ENCODE peak calls at places on chromosomes 16 and 17, in seven cellular contexts. M is effector memory CD4-positive, alpha-beta T cell; Z is left ventricle myocardium inferior; J is ovary; D is caudate nucleus; Y is GM23248; W is endodermal cell. A is an unnamed sample.

GRCh38 chr17:45370949-45371413 is 54.2 kb upstream of the MAP3K14 start:
- DNase-seq in M (no peak), Z (no peak), J (peak; percentile 7), D (no peak), Y (peak; percentile 19), W (peak; percentile 66), A (no peak)

GRCh38 chr17:8391711-8392110 is 5.9 kb downstream of the RNF222 start:
- DNase-seq in M (no peak), Z (no peak), J (no peak), D (no peak), Y (peak; percentile 56), W (peak; percentile 82), A (no peak)

GRCh38 chr17:39360537-39360936 is 40.9 kb downstream of the FBXL20 start:
- DNase-seq in M (no peak), Z (no peak), J (no peak), D (peak; percentile 9), Y (no peak), W (no peak), A (no peak)

GRCh38 chr16:17211797-17212196 is 259.0 kb downstream of the XYLT1 start:
- DNase-seq in M (no peak), Z (no peak), J (no peak), D (no peak), Y (peak; percentile 17), W (peak; percentile 89), A (no peak)

GRCh38 chr17:31269178-31269577 is 27.9 kb downstream of the OMG start:
- DNase-seq in M (no peak), Z (no peak), J (no peak), D (no peak), Y (peak; percentile 46), W (no peak), A (no peak)

GRCh38 chr17:81298991-81299733 is 4.1 kb upstream of the SLC38A10 start:
- DNase-seq in M (no peak), Z (no peak), J (no peak), D (no peak), Y (no peak), W (no peak), A (no peak)

GRCh38 chr17:68777856-68778694 is 176.9 kb upstream of the FAM20A start:
- DNase-seq in M (no peak), Z (no peak), J (no peak), D (no peak), Y (no peak), W (peak; percentile 64), A (no peak)

GRCh38 chr17:78117027-78117981 is 11.3 kb downstream of the TMC6 start:
- DNase-seq in M (no peak), Z (no peak), J (no peak), D (peak; percentile 20), Y (no peak), W (peak; percentile 88), A (no peak)

GRCh38 chr17:57104461-57105175 is 19.6 kb downstream of the AKAP1 start:
- DNase-seq in M (no peak), Z (no peak), J (no peak), D (no peak), Y (peak; percentile 77), W (no peak), A (no peak)

GRCh38 chr16:2210386-2211365 is at the start of gene BRICD5:
- DNase-seq in M (no peak), Z (no peak), J (no peak), D (no peak), Y (no peak), W (peak; percentile 64), A (no peak)
- H3K27ac ChIP-seq in M (no peak within 1 kb of the TSS), Z (peak within 1 kb of the TSS; percentile 93), J (no peak within 1 kb of the TSS), D (no peak within 1 kb of the TSS), Y (no peak within 1 kb of the TSS), W (no peak within 1 kb of the TSS), A (no peak within 1 kb of the TSS)

DNA sequence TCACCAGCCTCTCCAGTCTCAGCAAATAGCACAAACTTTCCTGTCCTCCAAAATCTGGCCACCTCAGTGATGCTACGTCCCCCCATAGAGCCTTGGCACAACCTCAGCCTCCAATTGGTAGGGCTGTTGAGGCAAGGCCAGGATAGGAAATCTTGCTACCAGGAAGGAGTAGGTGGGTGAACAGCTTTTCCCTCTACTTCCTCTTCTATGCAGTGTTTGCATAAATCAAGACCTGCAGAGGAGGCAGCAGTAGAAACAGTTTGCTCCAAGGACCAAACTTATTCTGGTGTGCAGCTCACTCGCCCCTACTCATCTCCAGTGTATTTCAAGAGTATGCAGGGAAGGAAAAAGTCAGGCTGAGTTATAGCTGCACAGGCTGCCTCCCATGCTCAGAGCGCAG is 740 bp upstream of the DPEP2 start:
- DNase-seq in M (no peak), Z (no peak), J (no peak), D (no peak), Y (no peak), W (no peak), A (no peak)
- H3K27ac ChIP-seq in M (peak overlapping the region; percentile 49), Z (peak overlapping the region; percentile 75), J (no peak overlapping the region), D (peak overlapping the region; percentile 55), Y (no peak overlapping the region), W (no peak overlapping the region), A (no peak overlapping the region)

DNA sequence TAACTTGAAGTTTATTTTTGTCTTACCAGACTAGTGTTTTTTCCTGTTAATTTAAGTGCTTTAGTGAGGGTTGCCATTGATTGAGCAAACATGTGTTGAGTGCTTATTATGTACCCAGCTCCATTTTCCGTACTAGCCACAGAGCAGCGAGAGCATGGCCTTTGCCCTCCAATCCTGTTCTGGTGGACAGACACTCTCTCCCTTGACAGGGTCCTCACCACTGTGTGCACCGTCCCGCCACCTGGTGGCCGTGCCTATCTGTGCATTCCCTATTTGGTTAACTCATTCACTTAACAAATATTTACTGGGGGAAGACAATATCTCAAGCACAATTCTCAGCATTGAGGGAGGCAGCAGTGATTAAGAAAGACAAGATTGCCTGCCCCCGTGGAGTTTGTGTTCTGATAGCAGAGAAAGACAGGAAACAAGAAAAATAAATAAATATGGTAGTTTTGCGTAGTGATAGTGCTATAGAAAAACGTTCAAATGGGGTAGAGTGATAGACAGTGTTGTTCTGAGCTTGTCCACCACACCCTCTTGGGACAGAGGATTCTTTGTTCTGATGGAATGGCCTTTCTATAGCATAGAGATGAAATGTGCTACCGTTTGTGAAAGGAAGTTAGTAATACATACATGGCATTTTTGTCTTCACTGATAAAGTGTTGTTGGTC is 13.0 kb downstream of the CDH13 start:
- DNase-seq in M (peak; percentile 16), Z (peak; percentile 57), J (no peak), D (peak; percentile 4), Y (peak; percentile 63), W (peak; percentile 91), A (no peak)
- H3K27ac ChIP-seq in M (no peak overlapping the region), Z (peak overlapping the region; percentile 16), J (no peak overlapping the region), D (no peak overlapping the region), Y (no peak overlapping the region), W (no peak overlapping the region), A (peak overlapping the region; percentile 72)

DNA sequence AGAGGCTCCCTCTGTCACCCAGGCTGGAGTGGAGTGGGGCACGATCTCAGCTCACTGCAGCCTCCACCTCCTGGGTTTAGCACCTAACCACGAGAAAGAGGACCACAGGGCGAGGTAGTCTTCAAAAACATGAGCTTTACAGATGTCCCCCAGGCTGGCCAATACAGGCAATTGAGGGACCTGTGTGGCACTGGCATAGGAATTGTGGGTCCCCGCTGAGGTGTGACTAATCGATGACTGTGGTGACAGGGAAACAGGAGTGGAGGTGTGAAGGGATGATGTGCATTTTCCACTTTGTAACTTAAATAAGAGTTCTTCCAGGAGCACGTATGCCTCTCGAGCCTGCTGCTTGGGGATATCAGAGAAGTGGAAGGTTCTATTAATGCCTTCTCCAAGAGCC is 12.6 kb upstream of the ARHGAP17 start:
- DNase-seq in M (no peak), Z (no peak), J (no peak), D (no peak), Y (no peak), W (no peak), A (no peak)
- H3K27ac ChIP-seq in M (no peak overlapping the region), Z (no peak overlapping the region), J (no peak overlapping the region), D (no peak overlapping the region), Y (no peak overlapping the region), W (no peak overlapping the region), A (no peak overlapping the region)

GRCh38 chr16:692356-693108 is 2.3 kb upstream of the WDR24 start:
- DNase-seq in M (no peak), Z (no peak), J (no peak), D (no peak), Y (no peak), W (no peak), A (no peak)
- H3K27ac ChIP-seq in M (no peak overlapping the region), Z (no peak overlapping the region), J (no peak overlapping the region), D (no peak overlapping the region), Y (no peak overlapping the region), W (no peak overlapping the region), A (no peak overlapping the region)

DNA sequence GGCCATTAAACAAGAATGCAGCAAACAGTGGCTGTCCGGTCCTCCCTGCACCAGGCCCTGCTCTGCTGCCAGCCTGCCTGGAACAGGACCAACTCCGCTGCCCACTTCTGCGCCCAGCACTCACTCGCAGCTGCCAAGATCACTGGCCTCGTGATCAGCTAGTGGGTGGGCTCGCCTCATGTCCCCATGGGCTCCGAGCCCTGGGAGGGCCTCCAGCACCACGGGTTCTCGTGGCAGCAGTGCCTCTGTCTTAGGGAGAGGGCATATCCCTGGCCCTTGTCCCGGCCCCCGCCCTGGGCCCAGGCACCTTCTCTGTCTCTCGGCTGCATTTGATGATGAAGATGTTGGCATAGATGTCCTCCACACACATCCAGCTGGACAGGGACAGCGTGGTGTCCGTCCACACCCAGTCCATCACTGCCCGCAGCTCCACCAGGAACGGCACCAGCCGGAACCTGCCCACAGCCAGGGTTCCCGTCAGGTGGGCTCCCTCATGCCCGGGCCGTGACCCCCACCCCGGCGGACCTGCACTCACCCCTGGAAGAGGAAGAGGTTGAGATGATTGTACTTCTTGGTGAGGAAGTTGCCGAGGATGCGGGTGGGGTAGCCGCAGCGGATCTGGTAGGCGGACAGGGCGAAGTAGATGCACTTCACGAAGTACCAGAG is 13.1 kb downstream of the CTU2 start:
- DNase-seq in M (no peak), Z (peak; percentile 57), J (no peak), D (peak; percentile 80), Y (no peak), W (no peak), A (no peak)
- H3K27ac ChIP-seq in M (no peak overlapping the region), Z (peak overlapping the region; percentile 27), J (no peak overlapping the region), D (peak overlapping the region; percentile 74), Y (no peak overlapping the region), W (no peak overlapping the region), A (no peak overlapping the region)

GRCh38 chr17:17781591-17782424 is 55.0 kb downstream of the SREBF1 start:
- DNase-seq in M (peak; percentile 18), Z (peak; percentile 85), J (peak; percentile 88), D (peak; percentile 76), Y (peak; percentile 69), W (peak; percentile 91), A (no peak)

GRCh38 chr17:17783825-17784598 is 52.8 kb downstream of the SREBF1 start:
- DNase-seq in M (no peak), Z (peak; percentile 66), J (peak; percentile 65), D (peak; percentile 54), Y (peak; percentile 63), W (peak; percentile 86), A (no peak)

GRCh38 chr17:17780941-17781590 is 55.7 kb downstream of the SREBF1 start:
- DNase-seq in M (no peak), Z (no peak), J (peak; percentile 49), D (peak; percentile 47), Y (no peak), W (peak; percentile 97), A (no peak)

GRCh38 chr17:17783121-17783824 is 53.5 kb downstream of the SREBF1 start:
- DNase-seq in M (peak; percentile 51), Z (peak; percentile 85), J (peak; percentile 73), D (no peak), Y (peak; percentile 64), W (peak; percentile 95), A (no peak)

GRCh38 chr17:17782425-17783120 is 54.2 kb downstream of the SREBF1 start:
- DNase-seq in M (no peak), Z (no peak), J (no peak), D (no peak), Y (peak; percentile 32), W (peak; percentile 90), A (no peak)
- H3K27ac ChIP-seq in M (peak overlapping the region; percentile 32), Z (peak overlapping the region; percentile 95), J (peak overlapping the region; percentile 56), D (peak overlapping the region; percentile 94), Y (no peak overlapping the region), W (peak overlapping the region; percentile 90), A (no peak overlapping the region)

GRCh38 chr17:44102845-44103622 is 20.4 kb downstream of the HDAC5 start:
- DNase-seq in M (no peak), Z (peak; percentile 71), J (no peak), D (no peak), Y (no peak), W (peak; percentile 70), A (no peak)
- H3K27ac ChIP-seq in M (no peak overlapping the region), Z (peak overlapping the region; percentile 75), J (no peak overlapping the region), D (no peak overlapping the region), Y (no peak overlapping the region), W (no peak overlapping the region), A (no peak overlapping the region)

A was measured in epithelial cell of prostate.